ENCODE peak calls at places on chromosomes 13 and 19, in ten cellular contexts. Y is fibroblast of pulmonary artery; W is Caco-2; C is IMR-90; B is RWPE2; Q is CD8-positive, alpha-beta T cell; O is Peyer's patch; S is upper lobe of right lung; E is tibial nerve; G is pancreas. N is an unnamed sample.

GRCh38 chr19:51094696-51095279 is 12.1 kb upstream of the KLK14 start:
- DNase-seq in Y (peak), O (no peak), G (peak), S (no peak), E (no peak), B (no peak), C (no peak), Q (no peak), W (no peak), N (no peak)

GRCh38 chr19:50465986-50466771 is 10.1 kb upstream of the EMC10 start:
- DNase-seq in Q (no peak), O (peak), G (no peak), B (no peak), Y (no peak), C (no peak), S (peak), W (no peak), E (no peak), N (no peak)

GRCh38 chr19:17041994-17042393 is 15.4 kb upstream of the CPAMD8 start:
- DNase-seq in O (no peak), G (no peak), W (no peak), C (peak), B (no peak), S (no peak), Y (peak), Q (no peak), E (no peak), N (no peak)

GRCh38 chr13:85277753-85278152 is 521.5 kb downstream of the SLITRK6 start:
- DNase-seq in C (peak), O (no peak), B (no peak), Y (peak), W (no peak), Q (no peak), G (no peak), S (no peak), E (no peak), N (peak)

GRCh38 chr19:52896431-52897148 is 845 bp downstream of the ZNF320 start:
- DNase-seq in B (no peak), E (peak), S (peak), Y (peak), C (peak), Q (no peak), G (peak), O (peak), W (peak), N (peak)

GRCh38 chr13:38538412-38538811 is 148.5 kb upstream of the FREM2 start:
- DNase-seq in Q (no peak), S (no peak), Y (no peak), B (no peak), G (no peak), W (no peak), E (no peak), C (no peak), O (no peak), N (no peak)

GRCh38 chr19:28020631-28021315 is 1192.2 kb downstream of the UQCRFS1 start:
- DNase-seq in C (no peak), S (no peak), Y (no peak), G (no peak), B (no peak), Q (no peak), W (no peak), O (no peak), E (no peak), N (no peak)

GRCh38 chr13:36882829-36883390 is 37.1 kb downstream of the SMAD9 start:
- DNase-seq in S (no peak), Q (no peak), G (no peak), E (no peak), C (no peak), O (no peak), B (no peak), W (peak), Y (no peak), N (no peak)

GRCh38 chr19:23440207-23440606 is 44.9 kb upstream of the ZNF91 start:
- DNase-seq in W (no peak), C (no peak), S (no peak), O (no peak), Q (no peak), Y (no peak), B (no peak), E (no peak), G (no peak), N (no peak)

GRCh38 chr13:92512852-92513251 is 713.8 kb upstream of the GPC6 start:
- DNase-seq in G (no peak), W (no peak), S (no peak), E (no peak), Y (no peak), C (no peak), O (no peak), B (no peak), Q (no peak), N (no peak)

GRCh38 chr19:17109962-17110598 is 34.5 kb downstream of the MYO9B start:
- DNase-seq in S (peak), B (no peak), G (no peak), E (peak), W (no peak), C (no peak), Y (no peak), Q (no peak), O (peak), N (no peak)

GRCh38 chr13:84609716-84610115 is 727.4 kb upstream of the SLITRK1 start:
- DNase-seq in B (no peak), E (no peak), S (no peak), G (no peak), Y (peak), W (no peak), O (no peak), Q (no peak), C (peak), N (peak)

GRCh38 chr19:53977429-53977990 is 13.9 kb upstream of the CACNG6 start:
- DNase-seq in B (peak), G (peak), Q (peak), E (peak), C (peak), O (peak), Y (peak), W (peak), S (no peak), N (peak)

GRCh38 chr13:22298530-22298929 is 627.7 kb downstream of the FGF9 start:
- DNase-seq in W (no peak), E (no peak), S (no peak), G (no peak), B (no peak), O (no peak), C (no peak), Y (no peak), Q (no peak), N (no peak)

GRCh38 chr13:102280366-102280765 is 121.5 kb downstream of the FGF14 start:
- DNase-seq in C (no peak), B (no peak), O (no peak), Q (no peak), Y (no peak), E (no peak), S (no peak), W (no peak), G (no peak), N (no peak)

GRCh38 chr19:30314805-30315155 is 57.4 kb upstream of the ZNF536 start:
- DNase-seq in W (no peak), B (peak), G (no peak), E (no peak), Y (no peak), S (no peak), O (no peak), Q (no peak), C (no peak), N (no peak)

GRCh38 chr13:80009760-80010159 is 331.2 kb downstream of the SPRY2 start:
- DNase-seq in W (no peak), G (no peak), C (no peak), Q (no peak), E (no peak), O (no peak), Y (no peak), S (no peak), B (no peak), N (no peak)

GRCh38 chr13:111459803-111460547 is 139.5 kb downstream of the TEX29 start:
- DNase-seq in W (no peak), B (no peak), O (no peak), G (no peak), E (no peak), S (no peak), Q (no peak), C (no peak), Y (no peak), N (no peak)
- TF ChIP-seq CTCF in W (no peak), B (no peak), O (no peak), G (no peak), E (no peak), S (no peak), Q (no peak), C (no peak), Y (no peak), N (no peak)

GRCh38 chr19:47471381-47471732 is 336 bp downstream of the SLC8A2 start:
- DNase-seq in O (no peak), Q (no peak), Y (no peak), W (no peak), E (no peak), G (no peak), S (no peak), B (no peak), C (no peak), N (no peak)
- H3K4me3 ChIP-seq in O (no peak), Q (no peak), Y (no peak), W (peak), E (no peak), G (peak), S (no peak), B (no peak), C (no peak), N (no peak)

GRCh38 chr13:112726018-112726767 is 36.4 kb downstream of the ATP11A start:
- DNase-seq in G (no peak), S (peak), E (no peak), O (peak), B (peak), C (no peak), W (no peak), Q (no peak), Y (no peak), N (no peak)
- TF ChIP-seq CTCF in G (no peak), S (no peak), E (no peak), O (no peak), B (no peak), C (no peak), W (no peak), Q (no peak), Y (no peak), N (no peak)

DNA sequence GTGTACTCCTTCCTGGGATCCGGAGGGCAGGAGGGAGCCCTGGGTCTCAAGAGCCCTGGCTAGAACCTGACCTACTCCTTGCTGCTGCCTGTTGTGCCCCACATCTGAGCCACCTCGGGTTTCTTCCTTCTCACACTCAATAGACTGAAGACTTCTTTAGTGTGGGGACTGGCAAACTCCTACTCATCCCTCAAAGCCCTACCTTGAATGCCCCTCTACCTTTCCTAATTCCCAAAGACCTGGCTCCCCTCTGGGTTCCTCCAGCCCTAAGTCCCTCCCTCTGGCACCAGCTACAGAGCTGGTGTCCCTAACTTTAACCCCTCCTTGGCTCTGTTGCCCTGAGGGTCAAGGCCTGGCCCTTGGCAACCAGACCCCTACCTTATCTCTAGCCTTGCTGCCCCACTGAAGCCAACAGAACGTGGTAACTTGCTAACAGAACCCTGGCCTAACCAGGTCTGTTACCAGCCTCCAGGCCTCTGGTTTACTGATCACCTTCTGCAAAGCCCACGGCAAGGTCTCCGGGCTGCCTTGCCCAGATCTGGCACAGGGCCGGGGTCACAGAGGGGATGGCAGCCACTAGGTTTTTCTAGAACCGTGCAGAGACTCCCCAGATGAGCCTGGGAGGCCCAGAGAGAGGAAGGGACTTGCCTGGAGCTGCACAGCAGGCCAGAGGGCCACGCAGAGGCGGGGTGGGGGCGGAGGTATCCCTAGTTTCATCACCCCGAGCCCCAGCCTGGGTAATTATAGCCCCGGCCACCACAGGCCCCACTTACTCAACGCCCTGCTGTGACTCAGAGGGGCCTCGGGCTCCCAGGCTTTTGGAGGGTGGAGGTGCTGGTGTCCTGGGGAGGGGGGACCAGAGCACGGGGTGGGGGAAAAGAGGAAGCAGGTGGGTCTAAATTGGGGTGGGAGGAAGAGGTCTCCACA is 15.3 kb downstream of the ZBTB7A start:
- DNase-seq in S (peak), G (no peak), E (no peak), W (no peak), O (peak), B (no peak), C (peak), Y (no peak), Q (no peak), N (peak)
- H3K4me3 ChIP-seq in S (no peak), G (no peak), E (peak), W (no peak), O (no peak), B (peak), C (no peak), Y (no peak), Q (no peak), N (no peak)

DNA sequence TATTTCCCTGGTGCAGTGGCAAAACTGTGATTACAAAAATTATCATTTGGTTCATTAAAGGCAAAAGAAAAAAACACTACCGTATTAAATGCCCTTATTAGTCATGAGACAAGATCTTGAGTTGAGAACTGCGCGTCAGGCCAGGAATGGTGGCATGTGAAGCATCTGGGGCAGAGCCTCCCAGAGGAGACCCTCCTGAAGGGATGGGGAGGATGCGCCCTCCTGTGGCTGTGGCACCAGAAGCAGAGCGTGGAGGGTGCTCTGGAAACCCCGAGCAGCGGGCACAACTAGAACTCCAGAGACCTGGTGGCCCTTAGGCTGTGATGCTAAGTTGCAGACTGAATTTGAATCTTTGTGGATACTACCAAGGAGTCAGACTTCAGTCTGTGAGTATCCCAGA is 11.5 kb downstream of the CUL4A start:
- DNase-seq in W (no peak), Y (peak), B (no peak), Q (no peak), S (no peak), C (no peak), E (no peak), O (no peak), G (no peak), N (no peak)
- TF ChIP-seq CTCF in W (peak), Y (peak), B (peak), Q (no peak), S (peak), C (peak), E (no peak), O (no peak), G (no peak), N (no peak)

GRCh38 chr13:73058432-73058740 is 419 bp upstream of the KLF5 start:
- DNase-seq in C (no peak), B (no peak), G (no peak), E (no peak), Q (no peak), O (no peak), S (no peak), W (no peak), Y (no peak), N (no peak)
- H3K4me3 ChIP-seq in C (peak), B (peak), G (peak), E (peak), Q (peak), O (peak), S (peak), W (peak), Y (peak), N (peak)

DNA sequence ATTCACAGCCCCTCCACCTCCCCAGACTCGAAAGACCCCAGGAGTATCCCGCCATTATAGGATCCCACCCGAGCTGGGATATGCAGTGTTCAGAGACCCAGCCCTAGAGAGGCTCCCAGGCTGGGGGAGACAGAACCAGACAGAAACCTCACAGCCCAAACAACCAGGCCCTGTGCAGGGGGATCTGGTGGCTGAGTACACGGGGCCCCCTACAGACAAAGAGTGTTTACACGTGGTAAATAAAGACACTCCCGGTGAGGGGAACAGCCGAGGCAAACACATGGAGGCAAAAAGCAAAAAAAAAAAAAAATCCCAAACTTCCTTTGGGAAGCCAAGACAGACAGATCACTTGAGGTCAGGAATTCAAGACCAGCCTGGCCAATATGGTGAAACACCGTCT is 25.1 kb downstream of the TINCR start:
- DNase-seq in W (no peak), Q (no peak), G (no peak), O (no peak), B (no peak), S (no peak), Y (no peak), E (no peak), C (no peak), N (no peak)
- TF ChIP-seq CTCF in W (no peak), Q (no peak), G (no peak), O (no peak), B (no peak), S (no peak), Y (no peak), E (no peak), C (peak), N (no peak)

DNA sequence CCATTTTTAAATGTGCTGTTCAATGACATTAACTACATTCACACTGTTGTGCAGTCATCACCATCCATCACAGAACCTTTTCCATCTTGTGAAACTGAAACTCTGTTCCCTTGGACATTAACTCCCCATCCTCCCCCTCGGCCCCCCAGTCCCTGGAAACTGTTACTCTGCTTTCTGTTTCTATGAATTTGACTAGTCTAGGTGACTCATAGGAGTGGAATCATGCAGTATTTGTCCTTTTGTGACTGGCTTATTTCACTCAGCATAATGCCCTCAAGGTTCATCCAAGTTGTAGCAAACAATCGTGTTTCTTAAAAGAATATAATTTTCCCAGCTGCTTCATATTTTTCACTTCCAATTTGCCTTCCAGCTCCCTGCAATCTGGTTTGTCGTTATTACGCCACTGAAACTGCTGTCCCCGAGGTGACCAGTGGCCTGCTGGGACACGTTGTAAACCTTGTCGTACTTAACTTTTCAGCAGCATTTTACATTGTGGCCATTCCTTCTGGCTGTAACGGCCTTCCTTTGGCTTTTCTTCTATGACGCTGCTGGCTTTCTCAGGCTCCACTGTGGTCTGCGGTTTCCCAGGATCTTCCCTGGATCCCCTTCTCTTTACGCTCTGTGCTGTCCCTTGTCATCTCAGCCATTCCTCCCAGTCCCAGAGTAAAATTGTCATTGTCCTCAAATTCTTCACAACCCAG is 74.0 kb downstream of the DHRS12 start:
- DNase-seq in W (no peak), G (no peak), C (peak), B (no peak), Y (peak), Q (no peak), O (no peak), E (no peak), S (no peak), N (peak)
- H3K4me3 ChIP-seq in W (no peak), G (no peak), C (peak), B (no peak), Y (peak), Q (no peak), O (no peak), E (peak), S (no peak), N (no peak)

GRCh38 chr19:42311612-42312160 is 1.4 kb upstream of the TMEM145 start:
- DNase-seq in Q (no peak), G (no peak), B (no peak), Y (no peak), O (no peak), S (no peak), W (no peak), E (no peak), C (no peak), N (no peak)
- TF ChIP-seq CTCF in Q (no peak), G (no peak), B (no peak), Y (peak), O (no peak), S (no peak), W (no peak), E (no peak), C (no peak), N (peak)

N was measured in bronchial epithelial cell.